ENCODE peak calls at places on chromosomes 6 and 20, in six cellular contexts. One of them, this sample, is unnamed.

GRCh38 chr20:59948212-59948611 is 8.0 kb downstream of the FAM217B start:
- DNase-seq in effector memory CD4-positive, alpha-beta T cell: no peak
- DNase-seq in sigmoid colon: no peak
- DNase-seq in gastrocnemius medialis: no peak
- DNase-seq in upper lobe of right lung: no peak
- DNase-seq in aorta: no peak
- DNase-seq in this sample: no peak

GRCh38 chr20:43477634-43478033 is 19.9 kb downstream of the SRSF6 start:
- DNase-seq in effector memory CD4-positive, alpha-beta T cell: no peak
- DNase-seq in sigmoid colon: no peak
- DNase-seq in gastrocnemius medialis: no peak
- DNase-seq in upper lobe of right lung: no peak
- DNase-seq in aorta: no peak
- DNase-seq in this sample: no peak

GRCh38 chr6:85669735-85670194 is 27.1 kb upstream of the SYNCRIP start:
- DNase-seq in effector memory CD4-positive, alpha-beta T cell: peak
- DNase-seq in sigmoid colon: no peak
- DNase-seq in gastrocnemius medialis: no peak
- DNase-seq in upper lobe of right lung: no peak
- DNase-seq in aorta: no peak
- DNase-seq in this sample: peak

GRCh38 chr6:18425218-18425617 is 38.1 kb downstream of the RNF144B start:
- DNase-seq in effector memory CD4-positive, alpha-beta T cell: no peak
- DNase-seq in sigmoid colon: no peak
- DNase-seq in gastrocnemius medialis: no peak
- DNase-seq in upper lobe of right lung: no peak
- DNase-seq in aorta: no peak
- DNase-seq in this sample: no peak

GRCh38 chr6:429515-430121 is 38.1 kb downstream of the IRF4 start:
- DNase-seq in effector memory CD4-positive, alpha-beta T cell: no peak
- DNase-seq in sigmoid colon: no peak
- DNase-seq in gastrocnemius medialis: no peak
- DNase-seq in upper lobe of right lung: no peak
- DNase-seq in aorta: no peak
- DNase-seq in this sample: no peak

GRCh38 chr6:111871207-111871606 is 2.0 kb downstream of the FYN start:
- DNase-seq in effector memory CD4-positive, alpha-beta T cell: no peak
- DNase-seq in sigmoid colon: no peak
- DNase-seq in gastrocnemius medialis: no peak
- DNase-seq in upper lobe of right lung: no peak
- DNase-seq in aorta: no peak
- DNase-seq in this sample: peak

GRCh38 chr20:4862661-4863060 is 138.6 kb downstream of the SLC23A2 start:
- DNase-seq in effector memory CD4-positive, alpha-beta T cell: no peak
- DNase-seq in sigmoid colon: no peak
- DNase-seq in gastrocnemius medialis: no peak
- DNase-seq in upper lobe of right lung: no peak
- DNase-seq in aorta: no peak
- DNase-seq in this sample: no peak

GRCh38 chr6:98039443-98039842 is 756.4 kb upstream of the MMS22L start:
- DNase-seq in effector memory CD4-positive, alpha-beta T cell: no peak
- DNase-seq in sigmoid colon: no peak
- DNase-seq in gastrocnemius medialis: no peak
- DNase-seq in upper lobe of right lung: no peak
- DNase-seq in aorta: no peak
- DNase-seq in this sample: no peak

GRCh38 chr6:70590387-70590786 is 23.7 kb downstream of the SDHAF4 start:
- DNase-seq in effector memory CD4-positive, alpha-beta T cell: no peak
- DNase-seq in sigmoid colon: no peak
- DNase-seq in gastrocnemius medialis: no peak
- DNase-seq in upper lobe of right lung: no peak
- DNase-seq in aorta: no peak
- DNase-seq in this sample: no peak

GRCh38 chr6:142207265-142207877 is 60.3 kb downstream of the VTA1 start:
- DNase-seq in effector memory CD4-positive, alpha-beta T cell: peak
- DNase-seq in sigmoid colon: no peak
- DNase-seq in gastrocnemius medialis: no peak
- DNase-seq in upper lobe of right lung: no peak
- DNase-seq in aorta: peak
- DNase-seq in this sample: peak

GRCh38 chr6:43294536-43294935 is 3.5 kb upstream of the SLC22A7 start:
- DNase-seq in effector memory CD4-positive, alpha-beta T cell: no peak
- DNase-seq in sigmoid colon: no peak
- DNase-seq in gastrocnemius medialis: no peak
- DNase-seq in upper lobe of right lung: no peak
- DNase-seq in aorta: no peak
- DNase-seq in this sample: no peak

GRCh38 chr6:24194968-24195700 is 69.1 kb downstream of the NRSN1 start:
- DNase-seq in effector memory CD4-positive, alpha-beta T cell: no peak
- DNase-seq in sigmoid colon: no peak
- DNase-seq in gastrocnemius medialis: no peak
- DNase-seq in upper lobe of right lung: no peak
- DNase-seq in aorta: no peak
- DNase-seq in this sample: no peak

GRCh38 chr6:135739288-135739687 is 112.2 kb upstream of the PDE7B start:
- DNase-seq in effector memory CD4-positive, alpha-beta T cell: no peak
- DNase-seq in sigmoid colon: no peak
- DNase-seq in gastrocnemius medialis: no peak
- DNase-seq in upper lobe of right lung: no peak
- DNase-seq in aorta: no peak
- DNase-seq in this sample: no peak

GRCh38 chr6:41467627-41468404 is 78.4 kb upstream of the FOXP4 start:
- DNase-seq in effector memory CD4-positive, alpha-beta T cell: no peak
- DNase-seq in sigmoid colon: no peak
- DNase-seq in gastrocnemius medialis: no peak
- DNase-seq in upper lobe of right lung: peak
- DNase-seq in aorta: peak
- DNase-seq in this sample: no peak

GRCh38 chr6:2949121-2949520 is 22.2 kb downstream of the SERPINB6 start:
- DNase-seq in effector memory CD4-positive, alpha-beta T cell: no peak
- DNase-seq in sigmoid colon: no peak
- DNase-seq in gastrocnemius medialis: no peak
- DNase-seq in upper lobe of right lung: no peak
- DNase-seq in aorta: no peak
- DNase-seq in this sample: no peak

GRCh38 chr6:26331809-26332226 is 33.2 kb upstream of the BTN3A2 start:
- DNase-seq in effector memory CD4-positive, alpha-beta T cell: no peak
- DNase-seq in sigmoid colon: no peak
- DNase-seq in gastrocnemius medialis: no peak
- DNase-seq in upper lobe of right lung: no peak
- DNase-seq in aorta: no peak
- DNase-seq in this sample: peak

GRCh38 chr6:1470040-1470439 is 80.7 kb downstream of the FOXF2 start:
- DNase-seq in effector memory CD4-positive, alpha-beta T cell: no peak
- DNase-seq in sigmoid colon: no peak
- DNase-seq in gastrocnemius medialis: no peak
- DNase-seq in upper lobe of right lung: no peak
- DNase-seq in aorta: no peak
- DNase-seq in this sample: no peak

GRCh38 chr6:16653226-16653625 is 108.0 kb downstream of the ATXN1 start:
- DNase-seq in effector memory CD4-positive, alpha-beta T cell: no peak
- DNase-seq in sigmoid colon: no peak
- DNase-seq in gastrocnemius medialis: peak
- DNase-seq in upper lobe of right lung: no peak
- DNase-seq in aorta: no peak
- DNase-seq in this sample: no peak

GRCh38 chr20:44069203-44069931 is 117.6 kb downstream of the JPH2 start:
- DNase-seq in effector memory CD4-positive, alpha-beta T cell: peak
- DNase-seq in sigmoid colon: no peak
- DNase-seq in gastrocnemius medialis: no peak
- DNase-seq in upper lobe of right lung: peak
- DNase-seq in aorta: no peak
- DNase-seq in this sample: peak

GRCh38 chr20:45080867-45081616 is 19.9 kb downstream of the KCNS1 start:
- DNase-seq in effector memory CD4-positive, alpha-beta T cell: no peak
- DNase-seq in sigmoid colon: no peak
- DNase-seq in gastrocnemius medialis: no peak
- DNase-seq in upper lobe of right lung: no peak
- DNase-seq in aorta: no peak
- DNase-seq in this sample: no peak

GRCh38 chr6:3751019-3751729 is at the start of gene PXDC1:
- DNase-seq in effector memory CD4-positive, alpha-beta T cell: no peak
- DNase-seq in sigmoid colon: no peak
- DNase-seq in gastrocnemius medialis: no peak
- DNase-seq in upper lobe of right lung: peak
- DNase-seq in aorta: no peak
- DNase-seq in this sample: no peak

GRCh38 chr6:150998992-150999975 is 133.8 kb downstream of the MTHFD1L start:
- DNase-seq in effector memory CD4-positive, alpha-beta T cell: no peak
- DNase-seq in sigmoid colon: no peak
- DNase-seq in gastrocnemius medialis: no peak
- DNase-seq in upper lobe of right lung: no peak
- DNase-seq in aorta: no peak
- DNase-seq in this sample: no peak

DNA sequence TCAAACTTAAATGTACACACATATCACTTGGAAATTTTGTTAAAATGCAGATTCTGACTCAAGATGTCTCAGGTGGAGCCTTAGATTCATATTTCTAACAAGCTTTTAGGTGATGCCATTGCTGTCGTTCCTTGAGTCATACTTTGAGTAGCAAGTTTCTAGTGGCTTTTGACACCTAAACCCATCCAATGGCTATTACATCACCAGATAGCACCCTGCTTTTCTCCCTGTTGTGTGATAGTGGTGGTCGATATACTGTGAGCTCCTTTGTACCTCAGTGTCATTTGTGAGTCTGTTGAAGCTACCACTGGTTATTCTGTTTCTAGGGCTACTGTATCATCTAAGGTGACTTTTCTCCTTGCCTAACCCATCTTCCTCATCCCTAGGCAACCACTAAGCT is 34.7 kb upstream of the BAG2 start:
- DNase-seq in effector memory CD4-positive, alpha-beta T cell: no peak
- DNase-seq in sigmoid colon: no peak
- DNase-seq in gastrocnemius medialis: no peak
- DNase-seq in upper lobe of right lung: no peak
- DNase-seq in aorta: no peak
- DNase-seq in this sample: no peak
- H3K27ac ChIP-seq in effector memory CD4-positive, alpha-beta T cell: no peak
- H3K27ac ChIP-seq in sigmoid colon: no peak
- H3K27ac ChIP-seq in gastrocnemius medialis: no peak
- H3K27ac ChIP-seq in upper lobe of right lung: no peak
- H3K27ac ChIP-seq in aorta: no peak
- H3K27ac ChIP-seq in this sample: no peak

GRCh38 chr6:114344216-114344970 is 1.6 kb upstream of the HS3ST5 start:
- DNase-seq in effector memory CD4-positive, alpha-beta T cell: no peak
- DNase-seq in sigmoid colon: no peak
- DNase-seq in gastrocnemius medialis: no peak
- DNase-seq in upper lobe of right lung: no peak
- DNase-seq in aorta: no peak
- DNase-seq in this sample: no peak

GRCh38 chr6:114344971-114345274 is 2.1 kb upstream of the HS3ST5 start:
- DNase-seq in effector memory CD4-positive, alpha-beta T cell: no peak
- DNase-seq in sigmoid colon: no peak
- DNase-seq in gastrocnemius medialis: no peak
- DNase-seq in upper lobe of right lung: no peak
- DNase-seq in aorta: no peak
- DNase-seq in this sample: no peak

GRCh38 chr6:114343782-114344144 is 940 bp upstream of the HS3ST5 start:
- DNase-seq in effector memory CD4-positive, alpha-beta T cell: no peak
- DNase-seq in sigmoid colon: no peak
- DNase-seq in gastrocnemius medialis: no peak
- DNase-seq in upper lobe of right lung: no peak
- DNase-seq in aorta: no peak
- DNase-seq in this sample: no peak

GRCh38 chr6:114342086-114342825 is 567 bp downstream of the HS3ST5 start:
- DNase-seq in effector memory CD4-positive, alpha-beta T cell: no peak
- DNase-seq in sigmoid colon: no peak
- DNase-seq in gastrocnemius medialis: no peak
- DNase-seq in upper lobe of right lung: peak
- DNase-seq in aorta: peak
- DNase-seq in this sample: no peak

DNA sequence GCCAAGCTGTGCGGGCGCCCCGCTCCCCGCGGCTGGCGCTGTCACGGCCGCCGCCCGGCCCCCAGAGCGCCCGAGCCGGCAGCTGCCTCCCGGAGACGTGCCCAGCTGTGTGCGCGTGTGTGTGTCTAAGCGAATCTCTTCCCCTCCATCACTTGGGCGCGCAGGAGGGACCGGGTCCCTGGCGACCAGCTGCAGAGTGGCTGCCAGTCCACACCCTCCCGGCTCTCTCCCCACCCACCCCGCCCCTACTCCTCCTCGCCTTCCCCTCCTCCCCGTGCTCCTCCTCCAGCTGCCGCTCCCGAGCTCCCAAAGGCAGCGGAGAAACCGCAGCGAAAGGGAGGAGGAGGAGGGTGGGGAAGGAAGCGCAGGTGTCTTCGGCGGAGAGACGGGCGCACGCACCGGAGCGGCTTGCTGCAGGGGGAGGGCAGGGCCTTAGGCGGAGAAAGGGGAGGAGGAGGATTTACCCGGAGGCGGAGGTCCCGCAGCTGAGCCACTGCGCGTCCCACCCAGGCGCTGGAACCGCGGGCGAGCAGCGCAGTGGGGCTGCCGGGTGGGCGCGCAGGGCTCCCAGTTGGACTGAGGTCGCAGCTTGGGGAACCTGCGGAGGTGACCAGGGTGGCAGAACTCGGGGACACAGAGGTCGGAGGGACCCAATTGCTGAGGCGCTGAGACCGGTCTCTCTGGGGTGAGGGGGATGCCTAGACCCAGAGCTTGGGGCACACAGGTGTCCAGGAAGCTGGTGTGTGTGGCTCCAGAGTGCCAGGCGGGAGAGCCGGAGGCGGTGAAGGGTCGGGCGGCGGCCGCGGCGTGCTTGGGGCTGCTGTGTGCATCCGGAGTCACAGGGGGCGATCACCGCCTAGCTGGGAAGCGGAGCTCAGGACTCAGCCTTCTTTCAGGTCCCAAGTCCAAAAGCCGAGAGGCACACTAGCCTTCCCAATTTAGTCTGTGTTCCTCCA is at the start of gene HS3ST5:
- DNase-seq in effector memory CD4-positive, alpha-beta T cell: no peak
- DNase-seq in sigmoid colon: peak
- DNase-seq in gastrocnemius medialis: no peak
- DNase-seq in upper lobe of right lung: peak
- DNase-seq in aorta: peak
- DNase-seq in this sample: no peak
- H3K27ac ChIP-seq in effector memory CD4-positive, alpha-beta T cell: no peak
- H3K27ac ChIP-seq in sigmoid colon: peak
- H3K27ac ChIP-seq in gastrocnemius medialis: no peak
- H3K27ac ChIP-seq in upper lobe of right lung: no peak
- H3K27ac ChIP-seq in aorta: no peak
- H3K27ac ChIP-seq in this sample: no peak

DNA sequence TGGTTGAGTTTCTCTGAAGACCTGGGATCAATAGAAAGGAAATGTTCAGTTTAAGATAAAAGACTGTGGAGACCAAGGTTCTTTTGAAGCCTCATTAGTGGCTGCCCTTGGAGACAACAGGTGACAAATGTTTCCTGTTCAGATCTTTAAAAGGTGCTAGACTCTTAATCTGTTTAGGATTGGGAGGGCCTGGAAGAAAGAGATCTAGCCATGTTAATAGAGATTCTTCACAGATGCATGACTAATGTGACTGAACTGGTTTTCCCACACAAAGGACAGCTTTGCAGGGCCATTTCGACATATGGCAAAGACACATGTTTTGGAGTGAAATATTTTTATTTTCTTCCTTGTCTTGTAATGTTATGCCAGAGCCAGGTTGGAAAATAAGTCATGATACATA is 82.2 kb downstream of the WDR27 start:
- DNase-seq in effector memory CD4-positive, alpha-beta T cell: no peak
- DNase-seq in sigmoid colon: no peak
- DNase-seq in gastrocnemius medialis: no peak
- DNase-seq in upper lobe of right lung: no peak
- DNase-seq in aorta: no peak
- DNase-seq in this sample: no peak
- H3K27ac ChIP-seq in effector memory CD4-positive, alpha-beta T cell: no peak
- H3K27ac ChIP-seq in sigmoid colon: no peak
- H3K27ac ChIP-seq in gastrocnemius medialis: no peak
- H3K27ac ChIP-seq in upper lobe of right lung: no peak
- H3K27ac ChIP-seq in aorta: no peak
- H3K27ac ChIP-seq in this sample: no peak

GRCh38 chr6:114131943-114132342 is 161.0 kb upstream of the HDAC2 start:
- DNase-seq in effector memory CD4-positive, alpha-beta T cell: no peak
- DNase-seq in sigmoid colon: no peak
- DNase-seq in gastrocnemius medialis: no peak
- DNase-seq in upper lobe of right lung: no peak
- DNase-seq in aorta: no peak
- DNase-seq in this sample: no peak
- H3K27ac ChIP-seq in effector memory CD4-positive, alpha-beta T cell: no peak
- H3K27ac ChIP-seq in sigmoid colon: no peak
- H3K27ac ChIP-seq in gastrocnemius medialis: no peak
- H3K27ac ChIP-seq in upper lobe of right lung: no peak
- H3K27ac ChIP-seq in aorta: no peak
- H3K27ac ChIP-seq in this sample: no peak